ENCODE peak calls at places on chromosomes 5 and 9, in eight cellular contexts. N, M, Z, F, H, T, G and B are unnamed samples.

GRCh38 chr5:174688441-174689354 is 35.7 kb upstream of the MSX2 start:
- DNase-seq in G (no peak), N (no peak), F (no peak), M (no peak), H (no peak), Z (no peak), T (no peak), B (peak; percentile 63)

GRCh38 chr5:61604626-61605025 is 272.6 kb downstream of the ZSWIM6 start:
- DNase-seq in M (no peak), H (no peak), T (no peak), G (no peak), F (no peak), Z (no peak), N (peak; percentile 22), B (no peak)

GRCh38 chr5:11390369-11390768 is 513.9 kb downstream of the CTNND2 start:
- DNase-seq in Z (no peak), H (no peak), T (no peak), N (no peak), M (no peak), F (no peak), G (no peak), B (no peak)

GRCh38 chr5:160793500-160793899 is 58.5 kb downstream of the ATP10B start:
- DNase-seq in T (no peak), F (no peak), H (no peak), G (no peak), Z (no peak), M (no peak), N (no peak), B (no peak)

GRCh38 chr9:91758491-91758981 is 191.5 kb downstream of the ROR2 start:
- DNase-seq in G (no peak), T (no peak), H (peak; percentile 25), N (peak; percentile 19), M (peak; percentile 58), F (no peak), Z (no peak), B (no peak)

GRCh38 chr5:6775595-6775994 is 62.4 kb downstream of the TENT4A start:
- DNase-seq in T (no peak), M (no peak), Z (no peak), H (no peak), F (no peak), N (no peak), G (no peak), B (no peak)

GRCh38 chr5:113170707-113171106 is 194.1 kb downstream of the DCP2 start:
- DNase-seq in G (no peak), M (peak; percentile 69), F (no peak), Z (no peak), H (no peak), N (no peak), T (no peak), B (no peak)

GRCh38 chr5:87825583-87825982 is 412.9 kb upstream of the CCNH start:
- DNase-seq in M (no peak), G (no peak), Z (no peak), N (no peak), T (no peak), H (no peak), F (no peak), B (no peak)

GRCh38 chr9:128438343-128439109 is 17.3 kb upstream of the ODF2 start:
- DNase-seq in N (peak; percentile 72), Z (peak; percentile 88), G (peak; percentile 90), T (peak; percentile 86), F (peak; percentile 86), H (peak; percentile 68), M (peak; percentile 67), B (peak; percentile 75)

GRCh38 chr5:6504677-6505414 is 56.2 kb downstream of the UBE2QL1 start:
- DNase-seq in N (peak; percentile 27), H (no peak), G (no peak), Z (peak; percentile 44), M (peak; percentile 15), T (no peak), F (no peak), B (no peak)

GRCh38 chr5:143279698-143280097 is 123.8 kb downstream of the NR3C1 start:
- DNase-seq in H (peak; percentile 88), N (no peak), T (no peak), G (no peak), M (peak; percentile 53), Z (no peak), F (no peak), B (no peak)

GRCh38 chr5:41336471-41336870 is 123.1 kb upstream of the C6 start:
- DNase-seq in H (no peak), N (no peak), Z (no peak), F (no peak), M (no peak), T (no peak), G (no peak), B (no peak)

GRCh38 chr5:43602818-43603534 is at the start of gene NNT:
- DNase-seq in F (peak; percentile 83), Z (peak; percentile 79), G (peak; percentile 64), M (peak; percentile 35), T (peak; percentile 57), H (peak; percentile 61), N (peak; percentile 77), B (peak; percentile 64)

GRCh38 chr5:103232393-103232999 is 26.1 kb upstream of the MACIR start:
- DNase-seq in Z (peak; percentile 42), F (no peak), N (no peak), M (peak; percentile 55), T (peak; percentile 5), G (no peak), H (peak; percentile 41), B (no peak)

GRCh38 chr9:97468658-97469448 is 32.6 kb upstream of the TMOD1 start:
- DNase-seq in T (peak; percentile 95), N (peak; percentile 75), F (peak; percentile 80), M (peak; percentile 65), Z (peak; percentile 87), G (peak; percentile 73), H (peak; percentile 67), B (peak; percentile 80)

GRCh38 chr5:88662801-88663360 is 220.1 kb downstream of the MEF2C start:
- DNase-seq in M (no peak), T (no peak), H (no peak), N (no peak), F (no peak), G (no peak), Z (no peak), B (no peak)

GRCh38 chr5:157236423-157236822 is 29.5 kb upstream of the CYFIP2 start:
- DNase-seq in H (no peak), Z (no peak), M (no peak), T (no peak), G (no peak), F (no peak), N (no peak), B (no peak)

GRCh38 chr9:130124471-130124870 is 47.7 kb upstream of the NCS1 start:
- DNase-seq in Z (no peak), G (no peak), F (no peak), N (no peak), T (no peak), M (peak; percentile 68), H (no peak), B (no peak)

DNA sequence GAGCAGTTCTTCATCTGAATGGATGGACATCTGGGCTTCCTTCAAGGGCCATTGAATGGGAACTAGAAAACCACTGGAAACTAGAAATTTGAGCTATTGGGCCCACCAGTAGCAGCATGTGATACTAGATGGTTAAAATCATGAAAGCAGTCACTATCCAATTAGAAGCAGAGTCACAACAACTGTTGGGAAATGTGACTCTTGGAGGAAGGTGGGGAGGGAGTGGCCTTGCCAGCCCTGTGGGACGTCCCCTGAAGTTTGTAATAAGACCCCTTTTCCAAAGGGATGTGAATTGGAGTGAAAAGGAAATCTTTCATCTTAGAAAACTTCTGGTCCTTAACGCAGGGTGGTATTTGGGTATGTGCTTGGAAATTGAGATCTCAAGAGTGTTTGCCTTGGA is 5.6 kb downstream of the RAB24 start:
- DNase-seq in T (no peak), Z (no peak), M (no peak), F (no peak), G (no peak), N (no peak), H (no peak), B (no peak)
- TF ChIP-seq POLR2A in T (no peak), Z (no peak), M (no peak), F (no peak), G (no peak), N (no peak), H (no peak), B (no peak)

DNA sequence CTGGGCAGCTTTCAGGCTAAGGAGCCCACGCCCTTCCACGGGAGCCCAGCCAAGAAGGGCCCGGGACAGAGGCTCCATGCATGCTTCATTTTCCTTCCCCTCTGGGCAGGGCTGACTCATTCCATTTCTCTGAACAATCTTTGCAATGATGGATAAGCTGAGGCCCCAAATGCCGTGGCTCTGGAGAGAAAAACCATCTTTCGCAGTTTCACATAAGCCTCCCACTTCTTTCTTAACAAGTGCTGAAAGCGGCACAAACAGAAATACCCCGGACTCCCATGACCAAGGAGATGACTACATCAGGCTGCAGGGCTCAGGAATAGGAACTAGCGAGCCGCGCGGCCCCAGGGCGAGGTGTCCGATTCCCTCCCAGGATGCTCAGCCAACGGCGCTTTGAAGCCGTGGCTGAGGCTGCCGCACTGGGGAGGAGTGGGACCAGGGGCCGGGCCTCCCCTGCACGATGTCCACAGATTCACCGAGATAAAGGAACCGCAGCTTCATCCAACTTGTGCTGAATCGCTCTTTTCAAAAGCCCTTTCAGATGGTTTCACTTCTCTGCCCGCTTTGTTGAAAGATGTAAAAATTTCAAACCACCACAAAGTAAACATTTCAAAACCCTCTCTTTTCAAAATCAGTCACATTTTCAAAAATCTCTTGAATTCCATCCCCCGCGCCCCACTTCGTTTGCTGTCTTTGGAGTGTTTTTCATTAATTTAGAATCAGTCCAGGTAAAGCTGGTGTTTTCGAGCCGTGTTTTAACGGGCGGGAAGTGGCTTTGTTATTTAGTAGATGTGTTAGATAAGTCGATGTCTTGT is 96.6 kb upstream of the LMX1B start:
- DNase-seq in T (peak; percentile 49), Z (peak; percentile 44), N (no peak), F (peak; percentile 41), H (peak; percentile 87), G (no peak), M (peak; percentile 84), B (peak; percentile 92)
- TF ChIP-seq POLR2A in T (no peak), Z (no peak), N (no peak), F (no peak), H (no peak), G (no peak), M (no peak), B (no peak)

GRCh38 chr5:98899456-98899855 is 29.4 kb downstream of the CHD1 start:
- DNase-seq in Z (no peak), G (no peak), M (no peak), F (no peak), N (no peak), H (no peak), T (no peak), B (no peak)

GRCh38 chr5:98902733-98903132 is 26.1 kb downstream of the CHD1 start:
- DNase-seq in M (peak; percentile 68), Z (no peak), T (no peak), N (no peak), H (no peak), F (no peak), G (no peak), B (no peak)

GRCh38 chr5:98898743-98899142 is 30.1 kb downstream of the CHD1 start:
- DNase-seq in N (no peak), T (no peak), H (no peak), M (no peak), G (no peak), F (no peak), Z (no peak), B (no peak)
- TF ChIP-seq POLR2A in N (no peak), T (no peak), H (no peak), M (no peak), G (no peak), F (no peak), Z (no peak), B (no peak)

DNA sequence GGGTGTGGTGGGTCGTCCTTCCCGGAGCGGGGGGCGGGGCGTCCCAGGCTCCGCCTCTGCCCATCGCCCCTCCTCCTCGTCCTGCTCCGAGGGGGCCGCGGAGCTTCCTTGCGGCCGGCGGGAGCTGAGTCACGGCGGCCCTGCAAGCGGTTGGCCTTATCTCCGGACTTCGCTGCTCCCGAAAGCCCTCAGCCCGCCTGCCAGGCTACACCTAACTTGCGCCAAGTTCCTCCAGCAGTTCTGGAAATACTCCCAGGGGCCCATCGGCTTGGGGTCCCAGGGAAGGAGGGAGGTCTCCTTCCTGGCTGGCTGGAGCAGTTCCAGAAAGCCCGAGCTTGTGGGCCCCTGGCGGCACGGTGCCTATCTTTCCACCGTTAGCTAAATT is 54.2 kb upstream of the CDKN2AIPNL start:
- DNase-seq in T (peak; percentile 83), H (peak; percentile 73), N (peak; percentile 87), F (peak; percentile 89), M (peak; percentile 90), Z (peak; percentile 94), G (peak; percentile 82), B (peak; percentile 98)
- TF ChIP-seq POLR2A in T (no peak), H (peak; percentile 64), N (peak; percentile 68), F (peak; percentile 81), M (peak; percentile 30), Z (peak; percentile 44), G (peak; percentile 4), B (no peak)